ENCODE peak calls at places on chromosomes 7 and 10, in seven cellular contexts. One of them, this sample, is unnamed.

GRCh38 chr10:103238506-103239252 is 7.0 kb upstream of the RPEL1 start:
- DNase-seq in ovary: peak
- DNase-seq in stomach: peak
- DNase-seq in tibial nerve: peak
- DNase-seq in lower leg skin: no peak
- DNase-seq in uterus: no peak
- DNase-seq in testis: peak
- DNase-seq in this sample: no peak

GRCh38 chr10:74991435-74991834 is 120.0 kb upstream of the SAMD8 start:
- DNase-seq in ovary: no peak
- DNase-seq in stomach: no peak
- DNase-seq in tibial nerve: no peak
- DNase-seq in lower leg skin: no peak
- DNase-seq in uterus: no peak
- DNase-seq in testis: no peak
- DNase-seq in this sample: no peak

GRCh38 chr10:132889556-132889955 is 52.8 kb downstream of the CFAP46 start:
- DNase-seq in ovary: no peak
- DNase-seq in stomach: no peak
- DNase-seq in tibial nerve: no peak
- DNase-seq in lower leg skin: peak
- DNase-seq in uterus: no peak
- DNase-seq in testis: no peak
- DNase-seq in this sample: peak

GRCh38 chr7:8144856-8145255 is 117.1 kb downstream of the ICA1 start:
- DNase-seq in ovary: no peak
- DNase-seq in stomach: no peak
- DNase-seq in tibial nerve: no peak
- DNase-seq in lower leg skin: no peak
- DNase-seq in uterus: no peak
- DNase-seq in testis: no peak
- DNase-seq in this sample: no peak

GRCh38 chr7:86598311-86598710 is 45.4 kb upstream of the GRM3 start:
- DNase-seq in ovary: no peak
- DNase-seq in stomach: no peak
- DNase-seq in tibial nerve: no peak
- DNase-seq in lower leg skin: no peak
- DNase-seq in uterus: no peak
- DNase-seq in testis: peak
- DNase-seq in this sample: no peak

GRCh38 chr7:142413280-142414000 is 155.6 kb upstream of the PRSS58 start:
- DNase-seq in ovary: no peak
- DNase-seq in stomach: no peak
- DNase-seq in tibial nerve: no peak
- DNase-seq in lower leg skin: no peak
- DNase-seq in uterus: no peak
- DNase-seq in testis: no peak
- DNase-seq in this sample: no peak

GRCh38 chr10:37789590-37789989 is 67.8 kb downstream of the ZNF248 start:
- DNase-seq in ovary: no peak
- DNase-seq in stomach: no peak
- DNase-seq in tibial nerve: no peak
- DNase-seq in lower leg skin: no peak
- DNase-seq in uterus: no peak
- DNase-seq in testis: no peak
- DNase-seq in this sample: no peak

GRCh38 chr10:123331438-123331837 is 177.2 kb downstream of the BUB3 start:
- DNase-seq in ovary: no peak
- DNase-seq in stomach: no peak
- DNase-seq in tibial nerve: no peak
- DNase-seq in lower leg skin: no peak
- DNase-seq in uterus: no peak
- DNase-seq in testis: no peak
- DNase-seq in this sample: no peak

GRCh38 chr10:64519427-64519826 is 998.2 kb downstream of the REEP3 start:
- DNase-seq in ovary: no peak
- DNase-seq in stomach: no peak
- DNase-seq in tibial nerve: no peak
- DNase-seq in lower leg skin: no peak
- DNase-seq in uterus: no peak
- DNase-seq in testis: no peak
- DNase-seq in this sample: no peak

GRCh38 chr7:1385809-1386622 is 73.3 kb downstream of the MICALL2 start:
- DNase-seq in ovary: no peak
- DNase-seq in stomach: no peak
- DNase-seq in tibial nerve: no peak
- DNase-seq in lower leg skin: no peak
- DNase-seq in uterus: no peak
- DNase-seq in testis: no peak
- DNase-seq in this sample: no peak

GRCh38 chr7:33789871-33790270 is 115.5 kb upstream of the BMPER start:
- DNase-seq in ovary: no peak
- DNase-seq in stomach: no peak
- DNase-seq in tibial nerve: no peak
- DNase-seq in lower leg skin: no peak
- DNase-seq in uterus: no peak
- DNase-seq in testis: no peak
- DNase-seq in this sample: no peak

GRCh38 chr10:63735305-63735704 is 214.1 kb downstream of the REEP3 start:
- DNase-seq in ovary: no peak
- DNase-seq in stomach: no peak
- DNase-seq in tibial nerve: no peak
- DNase-seq in lower leg skin: no peak
- DNase-seq in uterus: no peak
- DNase-seq in testis: no peak
- DNase-seq in this sample: no peak

GRCh38 chr10:93152136-93152535 is 78.4 kb downstream of the CYP26A1 start:
- DNase-seq in ovary: no peak
- DNase-seq in stomach: no peak
- DNase-seq in tibial nerve: no peak
- DNase-seq in lower leg skin: no peak
- DNase-seq in uterus: no peak
- DNase-seq in testis: no peak
- DNase-seq in this sample: no peak

GRCh38 chr10:97332586-97333350 is 1.8 kb downstream of the FRAT2 start:
- DNase-seq in ovary: peak
- DNase-seq in stomach: peak
- DNase-seq in tibial nerve: peak
- DNase-seq in lower leg skin: no peak
- DNase-seq in uterus: peak
- DNase-seq in testis: peak
- DNase-seq in this sample: peak

GRCh38 chr10:5563991-5564536 is 39.3 kb downstream of the CALML3 start:
- DNase-seq in ovary: peak
- DNase-seq in stomach: peak
- DNase-seq in tibial nerve: no peak
- DNase-seq in lower leg skin: peak
- DNase-seq in uterus: peak
- DNase-seq in testis: no peak
- DNase-seq in this sample: peak

GRCh38 chr10:124004372-124004928 is 88.9 kb downstream of the CHST15 start:
- DNase-seq in ovary: no peak
- DNase-seq in stomach: peak
- DNase-seq in tibial nerve: no peak
- DNase-seq in lower leg skin: no peak
- DNase-seq in uterus: no peak
- DNase-seq in testis: no peak
- DNase-seq in this sample: no peak

GRCh38 chr10:83682399-83682798 is 456.9 kb upstream of the GHITM start:
- DNase-seq in ovary: no peak
- DNase-seq in stomach: no peak
- DNase-seq in tibial nerve: no peak
- DNase-seq in lower leg skin: no peak
- DNase-seq in uterus: no peak
- DNase-seq in testis: no peak
- DNase-seq in this sample: no peak

GRCh38 chr10:72020914-72021754 is 56.9 kb downstream of the CHST3 start:
- DNase-seq in ovary: no peak
- DNase-seq in stomach: no peak
- DNase-seq in tibial nerve: no peak
- DNase-seq in lower leg skin: no peak
- DNase-seq in uterus: no peak
- DNase-seq in testis: no peak
- DNase-seq in this sample: no peak

GRCh38 chr7:113071465-113071864 is 15.2 kb downstream of the GPR85 start:
- DNase-seq in ovary: no peak
- DNase-seq in stomach: no peak
- DNase-seq in tibial nerve: peak
- DNase-seq in lower leg skin: no peak
- DNase-seq in uterus: no peak
- DNase-seq in testis: peak
- DNase-seq in this sample: no peak

GRCh38 chr10:45443101-45444009 is 69.3 kb downstream of the ALOX5 start:
- DNase-seq in ovary: no peak
- DNase-seq in stomach: no peak
- DNase-seq in tibial nerve: no peak
- DNase-seq in lower leg skin: no peak
- DNase-seq in uterus: no peak
- DNase-seq in testis: no peak
- DNase-seq in this sample: no peak

GRCh38 chr7:103114576-103115008 is 34.3 kb downstream of the NAPEPLD start:
- DNase-seq in ovary: no peak
- DNase-seq in stomach: no peak
- DNase-seq in tibial nerve: no peak
- DNase-seq in lower leg skin: no peak
- DNase-seq in uterus: no peak
- DNase-seq in testis: no peak
- DNase-seq in this sample: no peak

GRCh38 chr7:134892963-134893362 is 93.3 kb upstream of the AGBL3 start:
- DNase-seq in ovary: no peak
- DNase-seq in stomach: no peak
- DNase-seq in tibial nerve: no peak
- DNase-seq in lower leg skin: no peak
- DNase-seq in uterus: no peak
- DNase-seq in testis: no peak
- DNase-seq in this sample: no peak
- TF ChIP-seq POLR2A in ovary: no peak
- TF ChIP-seq POLR2A in stomach: no peak
- TF ChIP-seq POLR2A in tibial nerve: no peak
- TF ChIP-seq POLR2A in lower leg skin: no peak
- TF ChIP-seq POLR2A in uterus: no peak
- TF ChIP-seq POLR2A in testis: no peak
- TF ChIP-seq POLR2A in this sample: no peak

GRCh38 chr7:128889121-128889520 is 21.4 kb downstream of the KCP start:
- DNase-seq in ovary: no peak
- DNase-seq in stomach: no peak
- DNase-seq in tibial nerve: no peak
- DNase-seq in lower leg skin: no peak
- DNase-seq in uterus: no peak
- DNase-seq in testis: no peak
- DNase-seq in this sample: no peak

GRCh38 chr7:128888756-128889095 is 21.8 kb downstream of the KCP start:
- DNase-seq in ovary: no peak
- DNase-seq in stomach: no peak
- DNase-seq in tibial nerve: no peak
- DNase-seq in lower leg skin: no peak
- DNase-seq in uterus: no peak
- DNase-seq in testis: no peak
- DNase-seq in this sample: no peak

GRCh38 chr7:128891942-128892269 is 18.6 kb downstream of the KCP start:
- DNase-seq in ovary: no peak
- DNase-seq in stomach: no peak
- DNase-seq in tibial nerve: no peak
- DNase-seq in lower leg skin: no peak
- DNase-seq in uterus: no peak
- DNase-seq in testis: no peak
- DNase-seq in this sample: peak

GRCh38 chr7:128891110-128891941 is 19.2 kb downstream of the KCP start:
- DNase-seq in ovary: no peak
- DNase-seq in stomach: no peak
- DNase-seq in tibial nerve: no peak
- DNase-seq in lower leg skin: no peak
- DNase-seq in uterus: no peak
- DNase-seq in testis: no peak
- DNase-seq in this sample: peak

GRCh38 chr7:128890306-128891109 is 20.0 kb downstream of the KCP start:
- DNase-seq in ovary: no peak
- DNase-seq in stomach: peak
- DNase-seq in tibial nerve: no peak
- DNase-seq in lower leg skin: no peak
- DNase-seq in uterus: no peak
- DNase-seq in testis: no peak
- DNase-seq in this sample: peak
- TF ChIP-seq CTCF in ovary: no peak
- TF ChIP-seq CTCF in stomach: no peak
- TF ChIP-seq CTCF in tibial nerve: peak
- TF ChIP-seq CTCF in lower leg skin: no peak
- TF ChIP-seq CTCF in uterus: no peak
- TF ChIP-seq CTCF in testis: no peak
- TF ChIP-seq CTCF in this sample: no peak

DNA sequence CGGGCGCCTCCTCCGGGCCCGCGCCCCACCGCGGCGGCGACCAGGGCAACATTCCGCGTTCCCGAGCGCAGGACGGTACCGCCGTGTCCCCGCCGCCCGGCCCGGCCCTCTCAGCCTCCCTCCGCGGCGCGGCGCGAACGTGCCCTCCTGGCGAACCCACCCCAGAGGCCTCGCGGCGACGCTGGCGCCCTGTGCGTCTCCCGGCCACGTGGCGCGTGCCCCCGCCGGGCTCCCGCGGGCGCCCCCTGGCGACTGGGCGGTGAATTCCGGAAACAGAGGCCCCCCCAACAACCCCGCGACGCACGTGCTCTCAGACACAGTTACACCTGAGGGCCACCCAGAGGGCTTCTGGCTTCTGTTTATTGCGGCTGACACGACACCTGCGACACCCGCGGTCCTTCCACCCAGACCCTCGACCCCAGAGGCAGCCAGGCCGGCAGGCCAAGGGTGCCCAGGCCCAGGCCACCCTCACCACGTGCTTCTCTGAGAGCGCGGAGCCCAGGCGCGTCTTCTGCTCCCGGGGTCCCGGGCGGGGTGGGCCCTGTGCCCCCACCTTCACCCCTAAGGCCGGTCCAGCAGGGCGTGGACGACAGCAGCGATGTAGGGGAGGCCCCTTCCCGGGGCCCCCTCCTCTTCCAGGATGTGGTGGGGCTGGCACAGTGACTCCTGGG is at the start of gene SAP25:
- DNase-seq in ovary: no peak
- DNase-seq in stomach: no peak
- DNase-seq in tibial nerve: no peak
- DNase-seq in lower leg skin: no peak
- DNase-seq in uterus: no peak
- DNase-seq in testis: peak
- DNase-seq in this sample: no peak
- TF ChIP-seq POLR2A in ovary: no peak
- TF ChIP-seq POLR2A in stomach: no peak
- TF ChIP-seq POLR2A in tibial nerve: no peak
- TF ChIP-seq POLR2A in lower leg skin: no peak
- TF ChIP-seq POLR2A in uterus: no peak
- TF ChIP-seq POLR2A in testis: no peak
- TF ChIP-seq POLR2A in this sample: no peak

GRCh38 chr7:30908681-30909080 is 3.0 kb upstream of the AQP1 start:
- DNase-seq in ovary: no peak
- DNase-seq in stomach: no peak
- DNase-seq in tibial nerve: no peak
- DNase-seq in lower leg skin: no peak
- DNase-seq in uterus: no peak
- DNase-seq in testis: no peak
- DNase-seq in this sample: no peak
- TF ChIP-seq CTCF in ovary: no peak
- TF ChIP-seq CTCF in stomach: no peak
- TF ChIP-seq CTCF in tibial nerve: no peak
- TF ChIP-seq CTCF in lower leg skin: no peak
- TF ChIP-seq CTCF in uterus: no peak
- TF ChIP-seq CTCF in testis: no peak
- TF ChIP-seq CTCF in this sample: no peak

GRCh38 chr7:137820677-137821420 is 25.9 kb downstream of the DGKI start:
- DNase-seq in ovary: no peak
- DNase-seq in stomach: no peak
- DNase-seq in tibial nerve: peak
- DNase-seq in lower leg skin: peak
- DNase-seq in uterus: peak
- DNase-seq in testis: peak
- DNase-seq in this sample: peak
- TF ChIP-seq POLR2A in ovary: no peak
- TF ChIP-seq POLR2A in stomach: no peak
- TF ChIP-seq POLR2A in tibial nerve: no peak
- TF ChIP-seq POLR2A in lower leg skin: no peak
- TF ChIP-seq POLR2A in uterus: no peak
- TF ChIP-seq POLR2A in testis: no peak
- TF ChIP-seq POLR2A in this sample: no peak